ENCODE peak calls at places on chromosomes 16 and 17, in eight cellular contexts. C is GM23248; P is stimulated activated CD4-positive, alpha-beta T cell treated with anti-CD3 and anti-CD28 coated beads, TNF-alpha, amount 100 ng/mL, for 24 hours; N is Karpas-422; B is cardiac fibroblast; I is left cardiac atrium; E is heart left ventricle; A is mucosa of gallbladder. J is an unnamed sample.
A peak's percentile ranks its signal among the peaks of the same experiment; 100 is the strongest.

GRCh38 chr17:27402943-27403342 is 53.3 kb upstream of the KSR1 start:
- DNase-seq in C (no peak), P (no peak), N (no peak), B (no peak), I (no peak), E (no peak), A (no peak), J (no peak)

GRCh38 chr17:33012522-33013033 is 20.9 kb downstream of the SPACA3 start:
- DNase-seq in C (peak; percentile 97), P (no peak), N (no peak), B (peak; percentile 94), I (no peak), E (no peak), A (peak; percentile 21), J (peak; percentile 92)

GRCh38 chr17:351436-351713 is 1.2 kb downstream of the RPH3AL start:
- DNase-seq in C (no peak), P (no peak), N (no peak), B (no peak), I (no peak), E (no peak), A (no peak), J (no peak)

GRCh38 chr17:15409721-15410247 is 57.6 kb downstream of the CDRT4 start:
- DNase-seq in C (peak; percentile 98), P (no peak), N (no peak), B (peak; percentile 94), I (peak; percentile 62), E (peak; percentile 60), A (peak; percentile 51), J (peak; percentile 94)

GRCh38 chr17:68972119-68972704 is 17.0 kb upstream of the ABCA8 start:
- DNase-seq in C (peak; percentile 68), P (no peak), N (peak; percentile 46), B (peak; percentile 61), I (no peak), E (no peak), A (peak; percentile 17), J (no peak)

GRCh38 chr16:997440-998051 is 16.0 kb downstream of the SOX8 start:
- DNase-seq in C (peak; percentile 42), P (no peak), N (no peak), B (peak; percentile 51), I (peak; percentile 54), E (peak; percentile 57), A (peak; percentile 78), J (no peak)

GRCh38 chr16:25606069-25606468 is 85.7 kb upstream of the HS3ST4 start:
- DNase-seq in C (no peak), P (no peak), N (no peak), B (no peak), I (no peak), E (no peak), A (no peak), J (no peak)

GRCh38 chr16:383326-384020 is 1.7 kb upstream of the PGAP6 start:
- DNase-seq in C (no peak), P (no peak), N (peak; percentile 84), B (no peak), I (no peak), E (peak; percentile 27), A (peak; percentile 59), J (no peak)

GRCh38 chr17:80389011-80389995 is 25.7 kb upstream of the ENDOV start:
- DNase-seq in C (no peak), P (no peak), N (peak; percentile 28), B (no peak), I (no peak), E (no peak), A (no peak), J (no peak)

J was measured in amniotic epithelial cell.